ENCODE peak calls at places on chromosomes 5 and 9, in four cellular contexts. O is T-helper 1 cell; V is stimulated activated effector memory CD8-positive, alpha-beta T cell treated with anti-CD3 and anti-CD28 coated beads, Interleukin-12 subunit alpha, Interleukin-12 subunit beta, amount 100 ng/mL, for 72 hours; C is activated T-helper 1 cell treated with Interleukin-2 at 50 U/mL for 16 hours. W is an unnamed sample.

GRCh38 chr5:133527311-133527710 is 85.0 kb downstream of the FSTL4 start:
- DNase-seq in O (no peak), C (no peak), V (no peak), W (no peak)

GRCh38 chr9:117825609-117826347 is 121.6 kb downstream of the TLR4 start:
- DNase-seq in O (peak; percentile 58), C (no peak), V (no peak), W (peak; percentile 25)

GRCh38 chr9:88179080-88179521 is 40.8 kb upstream of the SPATA31C2 start:
- DNase-seq in C (no peak), O (peak; percentile 56), V (no peak), W (no peak)

GRCh38 chr9:109027176-109027575 is 13.9 kb upstream of the CTNNAL1 start:
- DNase-seq in O (no peak), V (no peak), C (no peak), W (no peak)

GRCh38 chr9:134136117-134136996 is 475 bp downstream of the WDR5 start:
- DNase-seq in C (no peak), V (peak; percentile 8), O (peak; percentile 9), W (no peak)

GRCh38 chr9:92313624-92314012 is 11.5 kb downstream of the NOL8 start:
- DNase-seq in C (no peak), O (no peak), V (no peak), W (no peak)

GRCh38 chr9:37412431-37413151 is 9.9 kb upstream of the GRHPR start:
- DNase-seq in O (no peak), V (no peak), C (no peak), W (no peak)

GRCh38 chr9:83956288-83957028 is 23.6 kb downstream of the HNRNPK start:
- DNase-seq in V (peak; percentile 52), C (peak; percentile 37), O (peak; percentile 73), W (peak; percentile 50)

GRCh38 chr9:134544388-134545212 is 97.0 kb upstream of the COL5A1 start:
- DNase-seq in O (no peak), V (no peak), C (no peak), W (no peak)

GRCh38 chr5:134175874-134176522 is 752 bp downstream of the SKP1 start:
- DNase-seq in V (peak; percentile 38), C (no peak), O (no peak), W (no peak)

GRCh38 chr5:179308563-179309382 is 36.5 kb downstream of the ADAMTS2 start:
- DNase-seq in O (no peak), C (no peak), V (no peak), W (no peak)

GRCh38 chr9:69486498-69486897 is 161.5 kb downstream of the ENTREP1 start:
- DNase-seq in V (no peak), C (no peak), O (no peak), W (no peak)

GRCh38 chr5:117889592-117889991 is 1098.8 kb downstream of the DTWD2 start:
- DNase-seq in V (no peak), C (no peak), O (no peak), W (no peak)

GRCh38 chr9:104009853-104010252 is 84.3 kb upstream of the SMC2 start:
- DNase-seq in O (no peak), V (no peak), C (no peak), W (no peak)

GRCh38 chr5:101431201-101431600 is 528.1 kb upstream of the ST8SIA4 start:
- DNase-seq in O (no peak), C (no peak), V (no peak), W (no peak)

GRCh38 chr9:125550216-125550614 is 156.8 kb downstream of the MAPKAP1 start:
- DNase-seq in V (no peak), O (no peak), C (no peak), W (no peak)

GRCh38 chr9:97041898-97042297 is 3.0 kb upstream of the CTSV start:
- DNase-seq in C (no peak), V (no peak), O (no peak), W (no peak)

GRCh38 chr5:112594060-112594850 is 143.4 kb upstream of the APC start:
- DNase-seq in O (no peak), C (no peak), V (no peak), W (no peak)

GRCh38 chr9:104817437-104817836 is 53.5 kb downstream of the NIPSNAP3B start:
- DNase-seq in C (no peak), O (no peak), V (no peak), W (no peak)

GRCh38 chr9:81396528-81396927 is 292.8 kb downstream of the TLE1 start:
- DNase-seq in V (no peak), O (no peak), C (no peak), W (no peak)

GRCh38 chr5:90898330-90899013 is 339.9 kb downstream of the ADGRV1 start:
- DNase-seq in C (no peak), O (no peak), V (no peak), W (no peak)

GRCh38 chr9:13628526-13628925 is 349.0 kb upstream of the MPDZ start:
- DNase-seq in V (no peak), O (no peak), C (no peak), W (no peak)

GRCh38 chr9:127585161-127585750 is 26.8 kb upstream of the STXBP1 start:
- DNase-seq in C (no peak), O (no peak), V (no peak), W (no peak)

GRCh38 chr9:122377241-122378164 is 6.7 kb downstream of the PTGS1 start:
- DNase-seq in C (no peak), O (no peak), V (no peak), W (no peak)

GRCh38 chr5:71883745-71884103 is 164.6 kb downstream of the CARTPT start:
- DNase-seq in V (no peak), O (no peak), C (no peak), W (no peak)

W was measured in CD8-positive, alpha-beta memory T cell.